ENCODE peak calls at places on chromosomes 12 and 14, in five cellular contexts. T is A549, S is HCT116, I is endothelial cell, R is AG09319. V is an unnamed sample.

GRCh38 chr14:104898870-104899510 is 25.7 kb upstream of the PLD4 start:
- DNase-seq in S (no peak), R (no peak), I (no peak), T (no peak), V (peak)

GRCh38 chr12:90036641-90037040 is 328.0 kb upstream of the ATP2B1 start:
- DNase-seq in R (no peak), I (no peak), T (no peak), S (no peak), V (no peak)

GRCh38 chr14:104292084-104292970 is 153.9 kb downstream of the KIF26A start:
- DNase-seq in I (no peak), R (no peak), S (no peak), T (no peak), V (no peak)

GRCh38 chr12:54940695-54941315 is 43.8 kb downstream of the TESPA1 start:
- DNase-seq in S (no peak), R (no peak), T (no peak), I (no peak), V (no peak)

GRCh38 chr12:3032770-3033537 is 44.2 kb upstream of the TSPAN9 start:
- DNase-seq in T (no peak), I (peak), S (no peak), R (no peak), V (peak)

GRCh38 chr12:28104338-28104737 is 85.9 kb upstream of the CCDC91 start:
- DNase-seq in S (no peak), T (no peak), R (no peak), I (no peak), V (no peak)

GRCh38 chr12:3491938-3492867 is 1.2 kb downstream of the PRMT8 start:
- DNase-seq in S (no peak), I (peak), T (peak), R (no peak), V (peak)

GRCh38 chr14:25050494-25051170 is 685 bp upstream of the STXBP6 start:
- DNase-seq in R (no peak), I (no peak), S (no peak), T (no peak), V (peak)

GRCh38 chr12:94792690-94793089 is 142.3 kb upstream of the TMCC3 start:
- DNase-seq in T (no peak), S (no peak), I (no peak), R (no peak), V (no peak)

GRCh38 chr14:73750161-73750901 is 36.1 kb upstream of the PNMA1 start:
- DNase-seq in R (no peak), T (no peak), I (no peak), S (no peak), V (no peak)

GRCh38 chr12:32217354-32218310 is 111.0 kb downstream of the BICD1 start:
- DNase-seq in T (peak), S (no peak), I (no peak), R (peak), V (peak)

GRCh38 chr12:129771238-129771637 is 132.6 kb downstream of the TMEM132D start:
- DNase-seq in R (no peak), I (no peak), S (no peak), T (no peak), V (no peak)

GRCh38 chr12:124696689-124697476 is 129.5 kb upstream of the NCOR2 start:
- DNase-seq in S (no peak), I (no peak), R (no peak), T (no peak), V (peak)

GRCh38 chr12:1457901-1458300 is 136.5 kb downstream of the FBXL14 start:
- DNase-seq in S (no peak), T (no peak), R (peak), I (no peak), V (no peak)

GRCh38 chr12:108017658-108018057 is 111.4 kb upstream of the WSCD2 start:
- DNase-seq in R (no peak), I (no peak), S (no peak), T (no peak), V (no peak)

GRCh38 chr12:58668233-58668632 is 252.1 kb downstream of the LRIG3 start:
- DNase-seq in S (no peak), R (no peak), T (no peak), I (no peak), V (no peak)

GRCh38 chr14:56156096-56156495 is 37.9 kb downstream of the PELI2 start:
- DNase-seq in S (no peak), T (no peak), I (no peak), R (no peak), V (no peak)

GRCh38 chr12:111353026-111353425 is 15.9 kb downstream of the PHETA1 start:
- DNase-seq in T (no peak), I (no peak), S (no peak), R (no peak), V (no peak)

GRCh38 chr12:64085996-64086395 is 136.1 kb downstream of the KICS2 start:
- DNase-seq in R (peak), S (no peak), I (no peak), T (peak), V (no peak)

GRCh38 chr12:108382437-108382801 is 43.3 kb upstream of the CMKLR1 start:
- DNase-seq in S (no peak), R (no peak), I (no peak), T (no peak), V (no peak)

GRCh38 chr12:54213084-54213483 is 24.3 kb upstream of the SMUG1 start:
- DNase-seq in S (no peak), R (no peak), T (no peak), I (no peak), V (no peak)

GRCh38 chr12:24560192-24560591 is 388.7 kb downstream of the BCAT1 start:
- DNase-seq in S (no peak), T (no peak), I (no peak), R (no peak), V (no peak)

GRCh38 chr12:22792198-22792597 is 167.2 kb downstream of the ETNK1 start:
- DNase-seq in R (no peak), I (no peak), T (no peak), S (no peak), V (no peak)

GRCh38 chr12:96883571-96883970 is 23.5 kb upstream of the NEDD1 start:
- DNase-seq in S (no peak), T (no peak), I (no peak), R (no peak), V (no peak)

GRCh38 chr14:73526036-73526984 is 10.6 kb upstream of the ACOT1 start:
- DNase-seq in T (no peak), S (no peak), R (no peak), I (no peak), V (no peak)

GRCh38 chr12:132173135-132174014 is 29.1 kb downstream of the NOC4L start:
- DNase-seq in S (no peak), I (no peak), R (no peak), T (no peak), V (no peak)

GRCh38 chr14:32711103-32711680 is 227.5 kb upstream of the NPAS3 start:
- DNase-seq in S (peak), R (no peak), I (peak), T (peak), V (peak)

GRCh38 chr12:57712671-57713070 is 18.7 kb downstream of the OS9 start:
- DNase-seq in T (no peak), S (no peak), I (no peak), R (no peak), V (no peak)

GRCh38 chr14:99268776-99269510 is 3.1 kb downstream of the BCL11B start:
- DNase-seq in S (no peak), I (no peak), R (no peak), T (no peak), V (no peak)

GRCh38 chr12:106353178-106353577 is 4.4 kb upstream of the POLR3B start:
- DNase-seq in R (no peak), I (no peak), S (no peak), T (no peak), V (no peak)

GRCh38 chr14:94412671-94413638 is 24.6 kb upstream of the SERPINA1 start:
- DNase-seq in S (no peak), I (no peak), T (peak), R (no peak), V (peak)
- TF ChIP-seq CTCF in S (peak), I (no peak), T (peak), R (peak), V (peak)

GRCh38 chr14:85546390-85546789 is 16.4 kb downstream of the FLRT2 start:
- DNase-seq in T (no peak), S (no peak), I (no peak), R (no peak), V (no peak)
- TF ChIP-seq CTCF in T (no peak), S (no peak), I (no peak), R (no peak), V (no peak)

GRCh38 chr12:116959198-116959460 is 48.4 kb downstream of the FBXW8 start:
- DNase-seq in T (no peak), I (no peak), S (no peak), R (no peak), V (no peak)
- TF ChIP-seq CTCF in T (no peak), I (no peak), S (no peak), R (no peak), V (no peak)

GRCh38 chr12:104288635-104289258 is 14.8 kb upstream of the EID3 start:
- DNase-seq in S (peak), R (peak), T (peak), I (peak), V (peak)
- TF ChIP-seq CTCF in S (no peak), R (no peak), T (no peak), I (no peak), V (peak)

V was measured in cardiac muscle cell.